ENCODE peak calls at places on chromosomes 6 and 20, in four cellular contexts. N is fibroblast of villous mesenchyme, G is iPS DF 6.9, Q is NCI-H460. U is an unnamed sample.

GRCh38 chr6:55388161-55388560 is 60.9 kb downstream of the GFRAL start:
- DNase-seq in N (peak; percentile 16), G (no peak), Q (no peak), U (peak; percentile 81)

GRCh38 chr6:144302701-144303351 is 17.7 kb downstream of the UTRN start:
- DNase-seq in N (no peak), G (no peak), Q (no peak), U (no peak)

GRCh38 chr6:7993399-7993798 is 70.8 kb downstream of the BLOC1S5 start:
- DNase-seq in N (no peak), G (no peak), Q (no peak), U (no peak)

GRCh38 chr20:15599961-15600360 is 973.3 kb downstream of the KIF16B start:
- DNase-seq in N (no peak), G (no peak), Q (no peak), U (no peak)

GRCh38 chr20:36304786-36305495 is 1.2 kb upstream of the DLGAP4 start:
- DNase-seq in N (no peak), G (no peak), Q (no peak), U (no peak)

GRCh38 chr20:35661013-35661412 is 3.7 kb downstream of the CPNE1 start:
- DNase-seq in N (no peak), G (no peak), Q (no peak), U (no peak)

GRCh38 chr20:48143435-48144081 is 358.3 kb upstream of the SULF2 start:
- DNase-seq in N (no peak), G (no peak), Q (no peak), U (no peak)

GRCh38 chr6:89475106-89475505 is 42.2 kb downstream of the ANKRD6 start:
- DNase-seq in N (no peak), G (no peak), Q (no peak), U (no peak)